ENCODE peak calls at places on chromosome 9, in ten cellular contexts. One of them, this sample, is unnamed.

GRCh38 chr9:68741234-68741633 is 36.2 kb downstream of the PIP5K1B start:
- DNase-seq in Daoy: no peak
- DNase-seq in Peyer's patch: no peak
- DNase-seq in RCC 7860: no peak
- DNase-seq in stimulated activated CD4-positive, alpha-beta T cell treated with anti-CD3 and anti-CD28 coated beads, TNF-alpha, amount 100 ng/mL, for 24 hours: no peak
- DNase-seq in psoas muscle: no peak
- DNase-seq in amniotic stem cell: no peak
- DNase-seq in stimulated activated CD8-positive, alpha-beta memory T cell treated with anti-CD3 and anti-CD28 coated beads, Interleukin-15, amount 100 ng/mL, for 24 hours: no peak
- DNase-seq in tibial nerve: no peak
- DNase-seq in iris pigment epithelial cell: no peak
- DNase-seq in this sample: no peak

GRCh38 chr9:101671567-101671966 is 66.9 kb downstream of the GRIN3A start:
- DNase-seq in Daoy: no peak
- DNase-seq in Peyer's patch: no peak
- DNase-seq in RCC 7860: no peak
- DNase-seq in stimulated activated CD4-positive, alpha-beta T cell treated with anti-CD3 and anti-CD28 coated beads, TNF-alpha, amount 100 ng/mL, for 24 hours: no peak
- DNase-seq in psoas muscle: no peak
- DNase-seq in amniotic stem cell: no peak
- DNase-seq in stimulated activated CD8-positive, alpha-beta memory T cell treated with anti-CD3 and anti-CD28 coated beads, Interleukin-15, amount 100 ng/mL, for 24 hours: no peak
- DNase-seq in tibial nerve: no peak
- DNase-seq in iris pigment epithelial cell: no peak
- DNase-seq in this sample: no peak

GRCh38 chr9:130301483-130302286 is 36.1 kb downstream of the HMCN2 start:
- DNase-seq in Daoy: peak
- DNase-seq in Peyer's patch: no peak
- DNase-seq in RCC 7860: peak
- DNase-seq in stimulated activated CD4-positive, alpha-beta T cell treated with anti-CD3 and anti-CD28 coated beads, TNF-alpha, amount 100 ng/mL, for 24 hours: no peak
- DNase-seq in psoas muscle: peak
- DNase-seq in amniotic stem cell: no peak
- DNase-seq in stimulated activated CD8-positive, alpha-beta memory T cell treated with anti-CD3 and anti-CD28 coated beads, Interleukin-15, amount 100 ng/mL, for 24 hours: no peak
- DNase-seq in tibial nerve: no peak
- DNase-seq in iris pigment epithelial cell: no peak
- DNase-seq in this sample: no peak

GRCh38 chr9:31486630-31487029 is 897.8 kb upstream of the ACO1 start:
- DNase-seq in Daoy: no peak
- DNase-seq in Peyer's patch: no peak
- DNase-seq in RCC 7860: no peak
- DNase-seq in stimulated activated CD4-positive, alpha-beta T cell treated with anti-CD3 and anti-CD28 coated beads, TNF-alpha, amount 100 ng/mL, for 24 hours: no peak
- DNase-seq in psoas muscle: no peak
- DNase-seq in amniotic stem cell: no peak
- DNase-seq in stimulated activated CD8-positive, alpha-beta memory T cell treated with anti-CD3 and anti-CD28 coated beads, Interleukin-15, amount 100 ng/mL, for 24 hours: no peak
- DNase-seq in tibial nerve: no peak
- DNase-seq in iris pigment epithelial cell: no peak
- DNase-seq in this sample: no peak

GRCh38 chr9:93679536-93680444 is 103.4 kb downstream of the PHF2 start:
- DNase-seq in Daoy: peak
- DNase-seq in Peyer's patch: peak
- DNase-seq in RCC 7860: no peak
- DNase-seq in stimulated activated CD4-positive, alpha-beta T cell treated with anti-CD3 and anti-CD28 coated beads, TNF-alpha, amount 100 ng/mL, for 24 hours: no peak
- DNase-seq in psoas muscle: no peak
- DNase-seq in amniotic stem cell: no peak
- DNase-seq in stimulated activated CD8-positive, alpha-beta memory T cell treated with anti-CD3 and anti-CD28 coated beads, Interleukin-15, amount 100 ng/mL, for 24 hours: no peak
- DNase-seq in tibial nerve: no peak
- DNase-seq in iris pigment epithelial cell: no peak
- DNase-seq in this sample: no peak

GRCh38 chr9:124479947-124480620 is 27.1 kb downstream of the NR5A1 start:
- DNase-seq in Daoy: no peak
- DNase-seq in Peyer's patch: no peak
- DNase-seq in RCC 7860: no peak
- DNase-seq in stimulated activated CD4-positive, alpha-beta T cell treated with anti-CD3 and anti-CD28 coated beads, TNF-alpha, amount 100 ng/mL, for 24 hours: no peak
- DNase-seq in psoas muscle: no peak
- DNase-seq in amniotic stem cell: no peak
- DNase-seq in stimulated activated CD8-positive, alpha-beta memory T cell treated with anti-CD3 and anti-CD28 coated beads, Interleukin-15, amount 100 ng/mL, for 24 hours: no peak
- DNase-seq in tibial nerve: no peak
- DNase-seq in iris pigment epithelial cell: no peak
- DNase-seq in this sample: no peak

GRCh38 chr9:32431196-32431595 is 46.8 kb downstream of the ACO1 start:
- DNase-seq in Daoy: no peak
- DNase-seq in Peyer's patch: no peak
- DNase-seq in RCC 7860: no peak
- DNase-seq in stimulated activated CD4-positive, alpha-beta T cell treated with anti-CD3 and anti-CD28 coated beads, TNF-alpha, amount 100 ng/mL, for 24 hours: no peak
- DNase-seq in psoas muscle: no peak
- DNase-seq in amniotic stem cell: no peak
- DNase-seq in stimulated activated CD8-positive, alpha-beta memory T cell treated with anti-CD3 and anti-CD28 coated beads, Interleukin-15, amount 100 ng/mL, for 24 hours: no peak
- DNase-seq in tibial nerve: no peak
- DNase-seq in iris pigment epithelial cell: peak
- DNase-seq in this sample: no peak

GRCh38 chr9:28215921-28216320 is 642.6 kb upstream of the C9orf72 start:
- DNase-seq in Daoy: no peak
- DNase-seq in Peyer's patch: no peak
- DNase-seq in RCC 7860: no peak
- DNase-seq in stimulated activated CD4-positive, alpha-beta T cell treated with anti-CD3 and anti-CD28 coated beads, TNF-alpha, amount 100 ng/mL, for 24 hours: no peak
- DNase-seq in psoas muscle: no peak
- DNase-seq in amniotic stem cell: no peak
- DNase-seq in stimulated activated CD8-positive, alpha-beta memory T cell treated with anti-CD3 and anti-CD28 coated beads, Interleukin-15, amount 100 ng/mL, for 24 hours: no peak
- DNase-seq in tibial nerve: no peak
- DNase-seq in iris pigment epithelial cell: no peak
- DNase-seq in this sample: no peak

GRCh38 chr9:86892576-86892975 is 54.7 kb downstream of the GAS1 start:
- DNase-seq in Daoy: peak
- DNase-seq in Peyer's patch: no peak
- DNase-seq in RCC 7860: no peak
- DNase-seq in stimulated activated CD4-positive, alpha-beta T cell treated with anti-CD3 and anti-CD28 coated beads, TNF-alpha, amount 100 ng/mL, for 24 hours: no peak
- DNase-seq in psoas muscle: no peak
- DNase-seq in amniotic stem cell: no peak
- DNase-seq in stimulated activated CD8-positive, alpha-beta memory T cell treated with anti-CD3 and anti-CD28 coated beads, Interleukin-15, amount 100 ng/mL, for 24 hours: no peak
- DNase-seq in tibial nerve: no peak
- DNase-seq in iris pigment epithelial cell: peak
- DNase-seq in this sample: no peak

GRCh38 chr9:130208600-130209347 is 36.6 kb downstream of the NCS1 start:
- DNase-seq in Daoy: no peak
- DNase-seq in Peyer's patch: no peak
- DNase-seq in RCC 7860: no peak
- DNase-seq in stimulated activated CD4-positive, alpha-beta T cell treated with anti-CD3 and anti-CD28 coated beads, TNF-alpha, amount 100 ng/mL, for 24 hours: no peak
- DNase-seq in psoas muscle: no peak
- DNase-seq in amniotic stem cell: no peak
- DNase-seq in stimulated activated CD8-positive, alpha-beta memory T cell treated with anti-CD3 and anti-CD28 coated beads, Interleukin-15, amount 100 ng/mL, for 24 hours: no peak
- DNase-seq in tibial nerve: no peak
- DNase-seq in iris pigment epithelial cell: no peak
- DNase-seq in this sample: no peak